ENCODE peak calls at places on chromosome 20, in ten cellular contexts. D, I, V, E, X, G, K, A, H and F are unnamed samples.

GRCh38 chr20:33450867-33451266 is 7.3 kb upstream of the SNTA1 start:
- DNase-seq in D (no peak), I (peak; percentile 60), V (no peak), E (no peak), X (no peak), G (no peak), K (peak; percentile 34), A (peak; percentile 75), H (no peak), F (no peak)

GRCh38 chr20:44642203-44643153 is 9.0 kb downstream of the ADA start:
- DNase-seq in D (peak; percentile 89), I (peak; percentile 89), V (no peak), E (peak; percentile 62), X (no peak), G (peak; percentile 77), K (peak; percentile 95), A (peak; percentile 68), H (peak; percentile 57), F (no peak)

GRCh38 chr20:36481380-36482043 is 59.8 kb upstream of the MYL9 start:
- DNase-seq in D (no peak), I (no peak), V (no peak), E (no peak), X (no peak), G (no peak), K (no peak), A (no peak), H (no peak), F (no peak)

GRCh38 chr20:26276811-26277210 is 580.2 kb upstream of the ZNF337 start:
- DNase-seq in D (peak; percentile 1), I (no peak), V (peak; percentile 70), E (no peak), X (no peak), G (no peak), K (peak; percentile 3), A (no peak), H (no peak), F (no peak)

GRCh38 chr20:25300496-25301170 is 52.7 kb downstream of the PYGB start:
- DNase-seq in D (peak; percentile 34), I (no peak), V (no peak), E (no peak), X (no peak), G (no peak), K (peak; percentile 66), A (no peak), H (peak; percentile 17), F (no peak)

GRCh38 chr20:25090492-25091429 is 8.8 kb upstream of the VSX1 start:
- DNase-seq in D (no peak), I (no peak), V (no peak), E (no peak), X (no peak), G (no peak), K (no peak), A (no peak), H (no peak), F (no peak)

GRCh38 chr20:61628901-61629300 is 376.8 kb downstream of the CDH4 start:
- DNase-seq in D (peak; percentile 33), I (no peak), V (no peak), E (no peak), X (no peak), G (no peak), K (peak; percentile 18), A (no peak), H (no peak), F (peak; percentile 14)

GRCh38 chr20:25038591-25039015 is 19.3 kb downstream of the ACSS1 start:
- DNase-seq in D (no peak), I (no peak), V (peak; percentile 66), E (no peak), X (no peak), G (no peak), K (no peak), A (no peak), H (no peak), F (no peak)

GRCh38 chr20:62120990-62121775 is 1.1 kb upstream of the LSM14B start:
- DNase-seq in D (no peak), I (no peak), V (peak; percentile 87), E (peak; percentile 40), X (peak; percentile 93), G (no peak), K (peak; percentile 72), A (no peak), H (no peak), F (no peak)

GRCh38 chr20:59835448-59836395 is 97.7 kb downstream of the SYCP2 start:
- DNase-seq in D (peak; percentile 40), I (peak; percentile 81), V (no peak), E (peak; percentile 47), X (peak; percentile 86), G (peak; percentile 36), K (peak; percentile 18), A (peak; percentile 61), H (peak; percentile 36), F (peak; percentile 61)

DNA sequence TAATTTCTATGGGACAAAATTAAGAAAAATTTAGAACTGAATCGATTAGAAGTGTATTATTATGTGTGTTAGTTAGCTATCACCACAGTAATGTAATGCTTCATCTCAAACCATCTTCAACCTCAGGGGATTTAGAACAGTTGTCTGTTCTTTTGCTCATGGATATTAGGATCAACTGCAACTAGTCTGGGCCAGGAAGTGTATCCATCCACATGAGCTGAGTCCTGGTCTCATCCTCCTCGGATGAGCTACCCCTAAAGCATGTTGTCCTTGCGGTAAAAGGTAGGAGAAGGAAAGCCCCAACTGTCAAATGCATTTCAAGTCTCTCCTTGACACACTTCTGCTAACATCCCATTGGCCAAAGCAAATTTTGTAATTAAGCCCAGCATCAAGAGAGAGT is 537.7 kb downstream of the KIF16B start:
- DNase-seq in D (no peak), I (no peak), V (no peak), E (no peak), X (no peak), G (no peak), K (no peak), A (no peak), H (no peak), F (no peak)
- TF ChIP-seq CTCF in D (no peak), I (no peak), V (no peak), E (no peak), X (no peak), G (no peak), K (no peak), A (no peak), H (no peak), F (no peak)

DNA sequence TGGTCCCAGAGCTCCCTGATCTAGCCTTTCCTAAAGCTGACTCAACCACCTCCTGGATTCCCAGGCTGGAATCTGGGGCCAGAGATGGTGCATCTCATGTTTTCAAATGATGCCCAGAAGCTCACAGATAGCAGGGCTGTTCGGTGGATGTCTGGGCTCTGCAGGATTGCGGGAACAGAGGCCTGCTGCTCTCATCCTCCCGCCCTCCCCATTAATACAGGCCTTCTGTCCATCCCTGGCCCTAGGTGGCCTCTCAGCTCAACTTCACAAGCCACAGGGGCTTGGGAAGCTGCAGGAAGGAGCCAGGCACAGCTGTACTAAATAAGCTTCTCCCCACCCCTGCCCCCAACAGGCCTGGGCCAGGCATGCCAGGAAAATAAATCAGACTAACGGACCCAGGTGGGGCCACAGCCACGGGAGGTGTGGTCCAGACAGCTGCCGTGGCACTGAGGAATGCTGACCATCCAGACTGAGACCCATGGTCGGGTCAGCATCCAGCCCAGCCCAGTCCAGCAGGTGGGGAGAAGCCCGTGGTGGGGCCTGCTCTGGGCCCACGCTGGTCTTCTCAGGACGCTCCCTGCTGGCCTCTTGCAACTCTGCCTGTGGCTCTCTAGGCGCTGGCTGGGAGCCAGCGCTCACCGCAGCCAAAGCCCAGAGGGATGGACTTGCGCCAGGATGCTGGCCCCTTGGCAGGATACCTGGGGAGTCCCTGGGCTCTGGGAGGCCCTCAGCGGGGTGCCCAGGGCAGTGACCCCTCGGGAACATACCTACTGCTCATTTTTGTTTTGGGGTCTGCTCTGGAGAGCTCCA is 8.5 kb upstream of the YTHDF1 start:
- DNase-seq in D (peak; percentile 74), I (peak; percentile 80), V (no peak), E (peak; percentile 29), X (no peak), G (peak; percentile 31), K (peak; percentile 76), A (peak; percentile 82), H (no peak), F (no peak)
- TF ChIP-seq CTCF in D (peak; percentile 44), I (peak; percentile 14), V (no peak), E (no peak), X (peak; percentile 5), G (no peak), K (peak; percentile 48), A (no peak), H (no peak), F (peak; percentile 29)

DNA sequence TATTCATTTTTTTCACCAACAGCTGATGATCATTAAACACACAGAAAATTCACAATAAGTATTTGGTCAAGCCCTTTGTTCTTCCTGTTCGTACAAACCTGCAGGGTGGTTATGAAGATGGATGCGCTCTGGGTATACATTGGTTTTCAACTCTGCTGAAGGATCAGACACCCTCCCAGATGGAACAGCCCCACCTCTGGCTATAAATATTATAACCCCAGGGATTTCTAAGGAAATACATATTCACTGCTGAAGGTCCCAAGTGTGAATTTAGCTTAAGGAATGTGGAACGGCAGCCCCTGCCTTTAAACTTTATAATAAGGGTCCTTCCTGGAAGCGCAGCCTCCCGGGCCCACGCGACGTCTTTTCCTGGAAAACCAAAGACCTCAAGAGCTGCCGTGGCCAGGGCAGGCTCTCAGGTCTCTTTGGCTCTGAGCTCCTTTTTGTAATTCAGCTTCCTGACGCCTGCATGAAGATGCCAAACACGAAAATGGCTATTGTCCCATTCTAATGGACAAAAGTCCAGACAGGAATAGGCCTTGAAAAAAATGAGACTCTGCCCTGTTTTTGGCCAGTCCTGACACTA is 172.4 kb upstream of the SSTR4 start:
- DNase-seq in D (no peak), I (no peak), V (no peak), E (no peak), X (no peak), G (peak; percentile 64), K (no peak), A (no peak), H (no peak), F (no peak)
- TF ChIP-seq CTCF in D (no peak), I (no peak), V (no peak), E (no peak), X (no peak), G (peak; percentile 37), K (peak; percentile 32), A (no peak), H (no peak), F (no peak)

DNA sequence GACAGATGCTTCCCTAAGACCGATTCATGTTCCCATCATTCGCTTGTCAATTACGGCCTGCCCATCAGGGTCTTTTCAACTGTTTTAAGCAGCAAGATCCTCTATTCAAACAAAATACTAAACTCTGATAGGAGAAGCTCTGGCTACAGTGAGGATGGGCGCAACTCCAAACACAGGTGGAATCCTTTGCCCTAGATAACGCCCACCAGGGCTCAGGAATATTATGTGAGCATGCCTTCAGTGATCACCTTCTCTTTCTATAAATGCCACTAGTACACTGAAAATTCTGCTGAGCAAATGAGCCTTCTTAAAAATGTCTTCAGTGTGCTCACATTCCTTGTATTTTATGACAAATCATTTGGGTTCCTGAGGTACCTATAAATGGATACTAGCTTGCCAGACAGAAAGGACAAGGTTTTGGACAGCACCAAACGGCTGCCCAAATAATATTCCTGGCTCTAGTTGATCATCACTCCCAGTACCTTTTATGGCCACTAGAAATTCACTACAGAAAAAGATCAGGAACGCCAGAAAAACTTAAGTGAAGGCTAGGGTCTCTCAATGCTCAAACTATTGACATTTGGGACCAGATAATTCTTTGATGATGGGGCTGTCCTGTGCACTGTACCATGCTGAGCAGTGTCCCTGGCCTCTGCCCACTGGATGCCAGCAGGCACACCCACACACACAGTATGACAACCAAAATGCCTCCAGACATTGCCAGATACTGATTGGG is 13.1 kb downstream of the ZNF217 start:
- DNase-seq in D (no peak), I (no peak), V (no peak), E (no peak), X (no peak), G (no peak), K (no peak), A (no peak), H (no peak), F (no peak)
- TF ChIP-seq CTCF in D (no peak), I (no peak), V (no peak), E (no peak), X (peak; percentile 16), G (no peak), K (peak; percentile 7), A (peak; percentile 6), H (no peak), F (peak; percentile 46)